ENCODE peak calls at places on chromosomes 5 and 9, in six cellular contexts. H is GDM1, R is epithelial cell of prostate, U is GM23248, C is tibial nerve, B is AG10803. Q is an unnamed sample.

GRCh38 chr5:176447538-176447981 is 625 bp upstream of the FAF2 start:
- DNase-seq in R (no peak), H (no peak), U (no peak), B (no peak), C (peak; percentile 17), Q (peak; percentile 62)

GRCh38 chr9:96139592-96140251 is 162.3 kb downstream of the HSD17B3 start:
- DNase-seq in C (peak; percentile 65), R (no peak), H (no peak), U (peak; percentile 91), B (peak; percentile 85), Q (no peak)

GRCh38 chr5:87735918-87736317 is 323.2 kb upstream of the CCNH start:
- DNase-seq in R (peak; percentile 49), U (no peak), C (no peak), B (no peak), H (no peak), Q (no peak)

GRCh38 chr9:1458503-1458902 is 408.3 kb downstream of the DMRT2 start:
- DNase-seq in C (no peak), U (peak; percentile 87), R (peak; percentile 87), B (peak; percentile 82), H (no peak), Q (no peak)

GRCh38 chr5:33890147-33890546 is 1.6 kb downstream of the ADAMTS12 start:
- DNase-seq in B (no peak), R (no peak), U (peak; percentile 17), C (no peak), H (no peak), Q (no peak)

GRCh38 chr5:171555160-171555559 is 135.7 kb downstream of the FGF18 start:
- DNase-seq in B (no peak), H (no peak), C (no peak), U (no peak), R (no peak), Q (no peak)

GRCh38 chr9:78971505-78971904 is 600.3 kb upstream of the TLE4 start:
- DNase-seq in R (no peak), B (no peak), U (no peak), C (no peak), H (no peak), Q (no peak)

GRCh38 chr9:121344062-121344696 is 25.9 kb downstream of the STOM start:
- DNase-seq in U (no peak), B (no peak), H (no peak), C (no peak), R (no peak), Q (no peak)

GRCh38 chr9:137105814-137106661 is 8.5 kb downstream of the DPP7 start:
- DNase-seq in U (no peak), C (no peak), B (no peak), R (no peak), H (no peak), Q (no peak)

GRCh38 chr9:84121991-84122523 is 141.5 kb downstream of the RMI1 start:
- DNase-seq in H (no peak), U (no peak), R (no peak), B (peak; percentile 96), C (no peak), Q (no peak)

GRCh38 chr9:120735415-120736126 is 21.3 kb upstream of the MEGF9 start:
- DNase-seq in H (no peak), U (peak; percentile 63), C (no peak), B (peak; percentile 82), R (no peak), Q (no peak)

GRCh38 chr9:131610231-131610761 is 65.0 kb downstream of the PRRT1B start:
- DNase-seq in H (peak; percentile 32), B (peak; percentile 97), C (no peak), R (no peak), U (peak; percentile 96), Q (no peak)

GRCh38 chr5:7759951-7760580 is 90.9 kb downstream of the CFAP90 start:
- DNase-seq in C (no peak), B (peak; percentile 2), H (no peak), R (no peak), U (no peak), Q (no peak)

GRCh38 chr9:76302947-76303550 is 91.2 kb downstream of the RFK start:
- DNase-seq in R (no peak), U (peak; percentile 84), C (no peak), B (peak; percentile 69), H (no peak), Q (peak; percentile 15)

GRCh38 chr5:95178046-95178651 is 106.7 kb downstream of the MCTP1 start:
- DNase-seq in H (no peak), B (no peak), C (peak; percentile 22), R (no peak), U (peak; percentile 3), Q (no peak)

GRCh38 chr9:81022177-81022576 is 667.2 kb downstream of the TLE1 start:
- DNase-seq in U (no peak), H (no peak), R (no peak), C (no peak), B (no peak), Q (no peak)

GRCh38 chr5:8729437-8729836 is 816.4 kb downstream of the SEMA5A start:
- DNase-seq in U (peak; percentile 63), R (no peak), B (peak; percentile 35), H (no peak), C (no peak), Q (no peak)

GRCh38 chr5:33091571-33092363 is 349.0 kb upstream of the TARS1 start:
- DNase-seq in H (no peak), C (no peak), U (peak; percentile 81), B (peak; percentile 96), R (no peak), Q (no peak)

GRCh38 chr5:79074641-79075040 is 5.1 kb downstream of the BHMT2 start:
- DNase-seq in B (peak; percentile 55), U (peak; percentile 72), H (peak; percentile 1), R (no peak), C (no peak), Q (no peak)

GRCh38 chr9:83469722-83470121 is 68.5 kb downstream of the FRMD3 start:
- DNase-seq in B (no peak), C (no peak), R (no peak), U (no peak), H (no peak), Q (no peak)

GRCh38 chr5:26295541-26295940 is 742.8 kb downstream of the CDH9 start:
- DNase-seq in R (no peak), H (no peak), U (no peak), B (no peak), C (no peak), Q (no peak)

GRCh38 chr5:10665799-10666198 is 95.2 kb downstream of the DAP start:
- DNase-seq in B (no peak), R (no peak), H (no peak), U (no peak), C (no peak), Q (no peak)

GRCh38 chr9:127779136-127779981 is 893 bp upstream of the SH2D3C start:
- DNase-seq in R (no peak), B (no peak), H (peak; percentile 37), U (peak; percentile 35), C (no peak), Q (no peak)

GRCh38 chr5:135443329-135443960 is 3.7 kb downstream of the DCANP1 start:
- DNase-seq in R (no peak), C (no peak), U (no peak), H (no peak), B (no peak), Q (no peak)

GRCh38 chr9:86557063-86557766 is 203.0 kb upstream of the TUT7 start:
- DNase-seq in U (peak; percentile 96), B (peak; percentile 91), R (peak; percentile 79), C (no peak), H (no peak), Q (no peak)

GRCh38 chr9:1231998-1232919 is 182.1 kb downstream of the DMRT2 start:
- DNase-seq in U (peak; percentile 93), B (peak; percentile 89), R (no peak), H (no peak), C (peak; percentile 60), Q (no peak)

GRCh38 chr5:132021654-132022053 is 10.2 kb upstream of the ACSL6 start:
- DNase-seq in H (no peak), C (no peak), R (no peak), B (no peak), U (no peak), Q (no peak)

GRCh38 chr5:139146809-139147742 is 51.1 kb downstream of the SIL1 start:
- DNase-seq in C (no peak), R (no peak), U (no peak), B (peak; percentile 15), H (peak; percentile 23), Q (no peak)

GRCh38 chr9:34987160-34988040 is 2.1 kb upstream of the DNAJB5 start:
- DNase-seq in H (no peak), C (no peak), R (no peak), U (peak; percentile 61), B (no peak), Q (no peak)

GRCh38 chr5:6525910-6526309 is 77.3 kb downstream of the UBE2QL1 start:
- DNase-seq in C (no peak), R (no peak), U (peak; percentile 12), B (peak; percentile 9), H (no peak), Q (no peak)

GRCh38 chr5:132199116-132199680 is 28.5 kb downstream of the P4HA2 start:
- DNase-seq in U (no peak), H (no peak), R (no peak), B (no peak), C (no peak), Q (no peak)

Q was measured in KG1.